ENCODE peak calls at places on chromosome 9, in six cellular contexts. One of them, this sample, is unnamed.

GRCh38 chr9:126556560-126557250 is 57.0 kb upstream of the LMX1B start:
- DNase-seq in body of pancreas: no peak
- DNase-seq in coronary artery: no peak
- DNase-seq in uterus: no peak
- DNase-seq in right atrium auricular region: no peak
- DNase-seq in Caco-2: no peak
- DNase-seq in this sample: no peak

GRCh38 chr9:35193762-35194161 is 32.0 kb downstream of the UNC13B start:
- DNase-seq in body of pancreas: no peak
- DNase-seq in coronary artery: no peak
- DNase-seq in uterus: no peak
- DNase-seq in Caco-2: no peak
- DNase-seq in right atrium auricular region: no peak
- DNase-seq in this sample: peak; percentile 2

GRCh38 chr9:22508790-22509189 is 62.2 kb downstream of the DMRTA1 start:
- DNase-seq in Caco-2: no peak
- DNase-seq in coronary artery: no peak
- DNase-seq in uterus: no peak
- DNase-seq in body of pancreas: no peak
- DNase-seq in right atrium auricular region: no peak
- DNase-seq in this sample: no peak

GRCh38 chr9:113875917-113876805 is at the start of gene ZNF618:
- DNase-seq in body of pancreas: peak; percentile 40
- DNase-seq in right atrium auricular region: no peak
- DNase-seq in Caco-2: no peak
- DNase-seq in coronary artery: no peak
- DNase-seq in uterus: no peak
- DNase-seq in this sample: peak; percentile 16

GRCh38 chr9:122213589-122214413 is 15.0 kb downstream of the LHX6 start:
- DNase-seq in uterus: no peak
- DNase-seq in right atrium auricular region: no peak
- DNase-seq in coronary artery: no peak
- DNase-seq in body of pancreas: no peak
- DNase-seq in Caco-2: peak; percentile 97
- DNase-seq in this sample: no peak

GRCh38 chr9:80646211-80646610 is 1043.1 kb downstream of the TLE1 start:
- DNase-seq in uterus: no peak
- DNase-seq in body of pancreas: no peak
- DNase-seq in Caco-2: no peak
- DNase-seq in coronary artery: no peak
- DNase-seq in right atrium auricular region: no peak
- DNase-seq in this sample: no peak

GRCh38 chr9:106479679-106480078 is 383.3 kb upstream of the ZNF462 start:
- DNase-seq in body of pancreas: no peak
- DNase-seq in uterus: no peak
- DNase-seq in Caco-2: no peak
- DNase-seq in coronary artery: no peak
- DNase-seq in right atrium auricular region: no peak
- DNase-seq in this sample: peak; percentile 34

GRCh38 chr9:123267481-123268239 is 726 bp downstream of the STRBP start:
- DNase-seq in coronary artery: peak; percentile 72
- DNase-seq in body of pancreas: peak; percentile 26
- DNase-seq in right atrium auricular region: no peak
- DNase-seq in Caco-2: no peak
- DNase-seq in uterus: peak; percentile 18
- DNase-seq in this sample: no peak

GRCh38 chr9:134306583-134307222 is 19.6 kb upstream of the RXRA start:
- DNase-seq in Caco-2: no peak
- DNase-seq in uterus: no peak
- DNase-seq in coronary artery: no peak
- DNase-seq in body of pancreas: no peak
- DNase-seq in right atrium auricular region: no peak
- DNase-seq in this sample: no peak

GRCh38 chr9:121972501-121972981 is 120.6 kb downstream of the TTLL11 start:
- DNase-seq in Caco-2: no peak
- DNase-seq in coronary artery: no peak
- DNase-seq in body of pancreas: peak; percentile 90
- DNase-seq in right atrium auricular region: no peak
- DNase-seq in uterus: no peak
- DNase-seq in this sample: peak; percentile 75

GRCh38 chr9:98539954-98540353 is 168.8 kb downstream of the GABBR2 start:
- DNase-seq in body of pancreas: no peak
- DNase-seq in right atrium auricular region: no peak
- DNase-seq in Caco-2: no peak
- DNase-seq in uterus: no peak
- DNase-seq in coronary artery: no peak
- DNase-seq in this sample: peak; percentile 18

GRCh38 chr9:116152390-116152789 is 1.2 kb upstream of the PAPPA start:
- DNase-seq in right atrium auricular region: no peak
- DNase-seq in Caco-2: no peak
- DNase-seq in body of pancreas: no peak
- DNase-seq in coronary artery: no peak
- DNase-seq in uterus: no peak
- DNase-seq in this sample: no peak

GRCh38 chr9:116153765-116154333 is at the start of gene PAPPA:
- DNase-seq in Caco-2: no peak
- DNase-seq in body of pancreas: no peak
- DNase-seq in uterus: peak; percentile 49
- DNase-seq in coronary artery: no peak
- DNase-seq in right atrium auricular region: no peak
- DNase-seq in this sample: no peak

GRCh38 chr9:116151199-116151598 is 2.4 kb upstream of the PAPPA start:
- DNase-seq in Caco-2: no peak
- DNase-seq in coronary artery: no peak
- DNase-seq in body of pancreas: no peak
- DNase-seq in right atrium auricular region: no peak
- DNase-seq in uterus: no peak
- DNase-seq in this sample: no peak

GRCh38 chr9:116152941-116153764 is 438 bp upstream of the PAPPA start:
- DNase-seq in right atrium auricular region: no peak
- DNase-seq in Caco-2: no peak
- DNase-seq in coronary artery: no peak
- DNase-seq in uterus: peak; percentile 35
- DNase-seq in body of pancreas: no peak
- DNase-seq in this sample: peak; percentile 97

GRCh38 chr9:116151966-116152381 is 1.6 kb upstream of the PAPPA start:
- DNase-seq in coronary artery: no peak
- DNase-seq in Caco-2: no peak
- DNase-seq in right atrium auricular region: no peak
- DNase-seq in body of pancreas: no peak
- DNase-seq in uterus: no peak
- DNase-seq in this sample: peak; percentile 95
- H3K4me3 ChIP-seq in coronary artery: no peak overlapping the region
- H3K4me3 ChIP-seq in Caco-2: no peak overlapping the region
- H3K4me3 ChIP-seq in right atrium auricular region: no peak overlapping the region
- H3K4me3 ChIP-seq in body of pancreas: no peak overlapping the region
- H3K4me3 ChIP-seq in uterus: no peak overlapping the region
- H3K4me3 ChIP-seq in this sample: no peak overlapping the region

GRCh38 chr9:34125681-34126206 is 754 bp downstream of the DCAF12 start:
- DNase-seq in Caco-2: no peak
- DNase-seq in uterus: no peak
- DNase-seq in right atrium auricular region: no peak
- DNase-seq in coronary artery: no peak
- DNase-seq in body of pancreas: no peak
- DNase-seq in this sample: peak; percentile 6
- TF ChIP-seq CTCF in Caco-2: no peak
- TF ChIP-seq CTCF in uterus: no peak
- TF ChIP-seq CTCF in right atrium auricular region: no peak
- TF ChIP-seq CTCF in coronary artery: no peak
- TF ChIP-seq CTCF in body of pancreas: no peak
- TF ChIP-seq CTCF in this sample: peak; percentile 11

DNA sequence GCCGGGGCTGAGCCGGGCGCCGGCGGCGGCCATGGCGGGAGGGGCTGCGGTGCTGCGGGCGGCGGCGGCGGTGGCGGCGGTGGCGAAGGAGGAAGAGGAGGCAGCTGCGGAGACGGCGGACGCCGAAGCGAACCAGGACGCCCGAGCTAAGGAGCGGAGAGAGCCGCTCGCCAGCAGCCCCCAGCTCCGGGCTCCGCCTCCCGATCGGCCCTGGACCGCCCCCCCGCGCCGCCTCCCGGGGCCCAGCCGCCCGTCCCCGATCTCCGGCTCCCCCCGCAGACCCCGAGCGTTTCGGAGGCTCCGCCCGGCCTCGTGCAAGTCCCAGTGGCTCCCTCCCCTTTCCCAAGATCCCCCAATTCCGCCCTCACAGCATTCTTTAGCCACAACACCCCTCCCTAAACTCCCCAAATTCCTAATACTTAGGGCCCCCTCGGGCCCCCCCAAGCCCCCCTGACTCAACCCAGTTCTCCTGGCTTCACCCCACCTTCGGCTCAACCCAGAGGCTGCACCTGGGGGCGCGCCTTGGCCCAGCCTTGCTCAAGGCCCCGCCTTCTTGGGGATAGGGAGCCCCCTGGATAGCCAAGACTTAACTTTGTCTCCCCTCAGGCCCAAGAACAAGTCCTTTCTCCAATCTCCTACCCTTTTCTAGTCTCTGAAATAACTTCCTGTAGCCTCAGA is at the start of gene ASTN2:
- DNase-seq in coronary artery: no peak
- DNase-seq in right atrium auricular region: no peak
- DNase-seq in uterus: no peak
- DNase-seq in Caco-2: no peak
- DNase-seq in body of pancreas: peak; percentile 45
- DNase-seq in this sample: no peak
- H3K4me3 ChIP-seq in coronary artery: peak within 1 kb of the TSS; percentile 71
- H3K4me3 ChIP-seq in right atrium auricular region: peak within 1 kb of the TSS; percentile 53
- H3K4me3 ChIP-seq in uterus: peak within 1 kb of the TSS; percentile 7
- H3K4me3 ChIP-seq in Caco-2: peak within 1 kb of the TSS; percentile 26
- H3K4me3 ChIP-seq in body of pancreas: peak within 1 kb of the TSS; percentile 41
- H3K4me3 ChIP-seq in this sample: peak within 1 kb of the TSS; percentile 26

DNA sequence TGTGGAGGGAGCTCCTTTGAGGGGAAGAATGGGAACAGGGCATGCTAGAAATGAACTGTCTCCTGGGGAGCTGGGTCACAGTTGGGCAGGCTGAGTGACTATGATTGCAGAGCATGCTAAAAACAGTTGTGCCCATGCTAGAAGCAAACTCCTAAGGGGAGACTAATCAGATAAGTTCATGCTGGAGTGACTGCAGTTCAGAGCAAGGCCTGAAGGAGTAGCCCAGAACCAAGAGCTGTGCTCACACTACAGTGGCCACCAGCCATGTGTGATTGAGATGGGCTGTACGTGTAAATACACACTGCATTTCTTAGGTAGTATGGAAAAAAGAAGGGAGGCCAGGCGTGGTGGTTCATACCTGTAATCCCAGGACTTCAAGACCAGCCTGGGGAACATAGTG is 10.3 kb upstream of the AK1 start:
- DNase-seq in right atrium auricular region: no peak
- DNase-seq in Caco-2: no peak
- DNase-seq in body of pancreas: no peak
- DNase-seq in uterus: no peak
- DNase-seq in coronary artery: no peak
- DNase-seq in this sample: no peak
- TF ChIP-seq CTCF in right atrium auricular region: no peak
- TF ChIP-seq CTCF in Caco-2: no peak
- TF ChIP-seq CTCF in body of pancreas: no peak
- TF ChIP-seq CTCF in uterus: no peak
- TF ChIP-seq CTCF in coronary artery: no peak
- TF ChIP-seq CTCF in this sample: peak; percentile 32

GRCh38 chr9:129879991-129880653 is 44.9 kb downstream of the USP20 start:
- DNase-seq in uterus: no peak
- DNase-seq in coronary artery: no peak
- DNase-seq in right atrium auricular region: no peak
- DNase-seq in Caco-2: no peak
- DNase-seq in body of pancreas: no peak
- DNase-seq in this sample: no peak
- H3K4me3 ChIP-seq in uterus: no peak overlapping the region
- H3K4me3 ChIP-seq in coronary artery: no peak overlapping the region
- H3K4me3 ChIP-seq in right atrium auricular region: no peak overlapping the region
- H3K4me3 ChIP-seq in Caco-2: no peak overlapping the region
- H3K4me3 ChIP-seq in body of pancreas: no peak overlapping the region
- H3K4me3 ChIP-seq in this sample: no peak overlapping the region

DNA sequence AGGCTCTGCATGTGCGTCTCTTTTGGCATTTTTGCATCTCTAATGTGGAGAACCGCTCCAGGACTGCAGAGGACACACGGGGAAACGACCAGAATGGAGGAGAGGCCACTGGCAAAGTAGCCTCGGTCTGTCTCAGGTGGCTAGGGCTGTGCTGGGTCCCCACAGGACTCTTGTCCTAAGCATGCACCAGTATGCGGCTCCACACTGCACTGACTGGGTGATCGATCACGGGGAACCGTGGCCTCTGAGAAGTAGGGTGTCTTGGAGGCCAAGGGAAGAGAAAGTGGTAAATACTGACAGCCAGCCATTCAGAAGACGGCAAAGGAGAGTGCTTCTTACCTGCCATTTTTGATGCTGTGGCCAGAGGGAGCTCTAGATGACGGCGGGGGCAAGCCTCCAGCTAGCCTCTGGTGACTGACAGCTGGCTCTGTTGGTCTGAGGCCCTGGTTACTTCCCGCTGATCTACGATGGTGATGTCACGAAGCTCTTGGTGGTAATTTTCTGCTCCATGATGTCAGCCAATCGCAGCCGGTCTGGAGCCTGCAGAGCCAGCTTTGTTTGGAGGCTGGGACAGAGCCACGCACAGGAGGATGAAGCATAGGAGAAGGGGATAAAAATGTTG is 40.4 kb upstream of the GADD45G start:
- DNase-seq in Caco-2: peak; percentile 42
- DNase-seq in uterus: no peak
- DNase-seq in right atrium auricular region: no peak
- DNase-seq in body of pancreas: no peak
- DNase-seq in coronary artery: no peak
- DNase-seq in this sample: peak; percentile 5
- TF ChIP-seq CTCF in Caco-2: no peak
- TF ChIP-seq CTCF in uterus: no peak
- TF ChIP-seq CTCF in right atrium auricular region: no peak
- TF ChIP-seq CTCF in body of pancreas: no peak
- TF ChIP-seq CTCF in coronary artery: no peak
- TF ChIP-seq CTCF in this sample: peak; percentile 5

GRCh38 chr9:124285903-124286291 is 28.1 kb downstream of the NEK6 start:
- DNase-seq in Caco-2: no peak
- DNase-seq in body of pancreas: peak; percentile 51
- DNase-seq in uterus: peak; percentile 87
- DNase-seq in right atrium auricular region: peak; percentile 88
- DNase-seq in coronary artery: no peak
- DNase-seq in this sample: peak; percentile 96

GRCh38 chr9:124284237-124284831 is 26.6 kb downstream of the NEK6 start:
- DNase-seq in uterus: no peak
- DNase-seq in Caco-2: no peak
- DNase-seq in coronary artery: no peak
- DNase-seq in right atrium auricular region: no peak
- DNase-seq in body of pancreas: no peak
- DNase-seq in this sample: no peak

GRCh38 chr9:124284940-124285441 is 27.2 kb downstream of the NEK6 start:
- DNase-seq in uterus: peak; percentile 45
- DNase-seq in coronary artery: peak; percentile 90
- DNase-seq in body of pancreas: no peak
- DNase-seq in Caco-2: no peak
- DNase-seq in right atrium auricular region: no peak
- DNase-seq in this sample: peak; percentile 62

GRCh38 chr9:124286292-124286931 is 28.7 kb downstream of the NEK6 start:
- DNase-seq in body of pancreas: no peak
- DNase-seq in right atrium auricular region: no peak
- DNase-seq in coronary artery: no peak
- DNase-seq in Caco-2: no peak
- DNase-seq in uterus: no peak
- DNase-seq in this sample: peak; percentile 89

DNA sequence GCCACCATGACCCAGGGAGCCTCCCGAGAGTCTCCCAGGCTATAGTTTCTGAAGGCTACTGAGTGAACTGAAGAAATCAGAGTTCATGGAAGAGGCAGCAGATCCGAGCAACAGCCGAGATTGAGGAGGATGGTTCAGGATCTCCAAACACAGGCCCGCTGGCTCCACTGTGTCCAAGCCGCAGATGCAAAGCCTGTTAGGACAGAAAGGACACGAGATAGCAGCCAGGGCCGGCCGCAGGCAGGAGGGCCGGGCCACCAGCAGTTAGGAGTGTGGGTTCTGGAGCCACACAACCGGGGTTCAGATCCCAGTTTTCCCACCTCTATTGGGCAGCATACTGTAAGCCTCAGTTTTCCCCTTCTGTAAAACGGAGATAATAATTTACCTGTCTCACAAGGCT is 27.7 kb downstream of the NEK6 start:
- DNase-seq in right atrium auricular region: no peak
- DNase-seq in Caco-2: no peak
- DNase-seq in uterus: no peak
- DNase-seq in coronary artery: no peak
- DNase-seq in body of pancreas: no peak
- DNase-seq in this sample: no peak
- H3K4me3 ChIP-seq in right atrium auricular region: no peak overlapping the region
- H3K4me3 ChIP-seq in Caco-2: no peak overlapping the region
- H3K4me3 ChIP-seq in uterus: no peak overlapping the region
- H3K4me3 ChIP-seq in coronary artery: no peak overlapping the region
- H3K4me3 ChIP-seq in body of pancreas: no peak overlapping the region
- H3K4me3 ChIP-seq in this sample: no peak overlapping the region

This sample was measured in cardiac fibroblast.